ENCODE peak calls at places on chromosome 18, in four cellular contexts. R is A549, Z is K562, T is H1. F is an unnamed sample.

GRCh38 chr18:50560681-50561629 is 1.1 kb downstream of the MAPK4 start:
- DNase-seq in R (no peak), Z (no peak), T (peak; percentile 73), F (no peak)

GRCh38 chr18:25144835-25145234 is 207.1 kb downstream of the ZNF521 start:
- DNase-seq in R (no peak), Z (no peak), T (no peak), F (peak; percentile 0)

GRCh38 chr18:77106331-77106730 is 26.3 kb downstream of the MBP start:
- DNase-seq in R (no peak), Z (peak; percentile 8), T (no peak), F (no peak)

GRCh38 chr18:7532942-7533341 is 34.2 kb upstream of the PTPRM start:
- DNase-seq in R (no peak), Z (no peak), T (no peak), F (no peak)

GRCh38 chr18:12559319-12559718 is 98.6 kb downstream of the SPIRE1 start:
- DNase-seq in R (no peak), Z (no peak), T (no peak), F (no peak)

GRCh38 chr18:41828137-41828536 is 126.9 kb upstream of the PIK3C3 start:
- DNase-seq in R (no peak), Z (no peak), T (no peak), F (no peak)

GRCh38 chr18:28127228-28127627 is 49.7 kb downstream of the CDH2 start:
- DNase-seq in R (no peak), Z (no peak), T (no peak), F (no peak)

GRCh38 chr18:79100944-79101343 is 31.8 kb downstream of the ATP9B start:
- DNase-seq in R (no peak), Z (no peak), T (no peak), F (no peak)

GRCh38 chr18:63848159-63848558 is 39.3 kb upstream of the SERPINB2 start:
- DNase-seq in R (peak; percentile 70), Z (peak; percentile 23), T (no peak), F (peak; percentile 39)

GRCh38 chr18:68121826-68122225 is 593.1 kb downstream of the TMX3 start:
- DNase-seq in R (no peak), Z (no peak), T (no peak), F (no peak)

GRCh38 chr18:45342166-45342565 is 273.1 kb upstream of the SLC14A2 start:
- DNase-seq in R (no peak), Z (no peak), T (no peak), F (no peak)

GRCh38 chr18:58645398-58645797 is 16.5 kb upstream of the ALPK2 start:
- DNase-seq in R (no peak), Z (no peak), T (no peak), F (no peak)

GRCh38 chr18:79883461-79884295 is 67.8 kb downstream of the SLC66A2 start:
- DNase-seq in R (no peak), Z (no peak), T (no peak), F (no peak)

GRCh38 chr18:10950876-10951630 is 198.3 kb downstream of the PIEZO2 start:
- DNase-seq in R (no peak), Z (no peak), T (no peak), F (no peak)

GRCh38 chr18:41942254-41942653 is 12.8 kb upstream of the PIK3C3 start:
- DNase-seq in R (no peak), Z (no peak), T (no peak), F (no peak)

GRCh38 chr18:63879684-63880083 is 7.8 kb upstream of the SERPINB2 start:
- DNase-seq in R (no peak), Z (no peak), T (no peak), F (no peak)

GRCh38 chr18:75533954-75534353 is 106.5 kb upstream of the SMIM21 start:
- DNase-seq in R (no peak), Z (no peak), T (no peak), F (no peak)

GRCh38 chr18:25830787-25831186 is 259.6 kb downstream of the SS18 start:
- DNase-seq in R (no peak), Z (no peak), T (no peak), F (peak; percentile 2)

GRCh38 chr18:9177047-9177446 is 40.5 kb downstream of the ANKRD12 start:
- DNase-seq in R (no peak), Z (no peak), T (no peak), F (no peak)

GRCh38 chr18:48955528-48956261 is 4.9 kb upstream of the SMAD7 start:
- DNase-seq in R (no peak), Z (peak; percentile 32), T (no peak), F (no peak)

GRCh38 chr18:56831988-56832387 is 180.8 kb downstream of the WDR7 start:
- DNase-seq in R (no peak), Z (no peak), T (no peak), F (no peak)

GRCh38 chr18:55753643-55754255 is 165.8 kb upstream of the TCF4 start:
- DNase-seq in R (peak; percentile 4), Z (no peak), T (no peak), F (no peak)

GRCh38 chr18:76259012-76259568 is 236.0 kb downstream of the ZNF516 start:
- DNase-seq in R (no peak), Z (no peak), T (peak; percentile 58), F (no peak)

GRCh38 chr18:76823574-76823973 is 1.2 kb downstream of the ZNF236 start:
- DNase-seq in R (peak; percentile 50), Z (peak; percentile 67), T (peak; percentile 66), F (no peak)

GRCh38 chr18:12079504-12080237 is 14.0 kb upstream of the ANKRD62 start:
- DNase-seq in R (no peak), Z (no peak), T (no peak), F (peak; percentile 57)

GRCh38 chr18:29002747-29003146 is 825.8 kb upstream of the CDH2 start:
- DNase-seq in R (no peak), Z (no peak), T (no peak), F (no peak)

GRCh38 chr18:11654736-11655604 is 34.1 kb upstream of the GNAL start:
- DNase-seq in R (peak; percentile 37), Z (peak; percentile 58), T (peak; percentile 94), F (no peak)

GRCh38 chr18:23661735-23662308 is 889 bp downstream of the ANKRD29 start:
- DNase-seq in R (no peak), Z (no peak), T (no peak), F (no peak)

GRCh38 chr18:41982942-41983660 is 28.1 kb downstream of the PIK3C3 start:
- DNase-seq in R (no peak), Z (no peak), T (no peak), F (no peak)

GRCh38 chr18:63237486-63237885 is 82.1 kb downstream of the BCL2 start:
- DNase-seq in R (peak; percentile 13), Z (no peak), T (no peak), F (peak; percentile 54)

GRCh38 chr18:22166070-22166972 is 3.1 kb upstream of the GATA6 start:
- DNase-seq in R (peak; percentile 11), Z (no peak), T (peak; percentile 53), F (no peak)
- TF ChIP-seq RNF2 in R (no peak), Z (no peak), T (peak; percentile 100), F (no peak)

DNA sequence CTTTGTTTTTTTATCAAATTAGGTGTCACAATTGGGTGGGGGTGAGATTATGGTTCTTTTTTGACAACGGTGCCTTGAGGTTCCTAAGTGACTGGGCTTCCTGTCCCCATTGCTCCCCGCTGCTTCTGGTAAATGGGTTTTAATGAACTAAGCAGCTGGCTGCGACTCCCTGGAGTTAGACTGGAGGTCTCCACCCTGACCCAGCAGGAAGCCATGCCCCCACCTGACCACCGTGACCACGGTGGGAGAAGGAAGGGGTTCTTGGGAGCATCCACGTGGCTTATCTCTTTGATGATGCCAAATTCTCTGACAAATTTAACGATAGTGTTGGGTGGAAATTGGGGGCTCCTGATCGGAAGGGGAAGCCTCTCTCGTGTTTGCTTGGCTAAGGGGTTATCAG is 12.2 kb downstream of the CNDP2 start:
- DNase-seq in R (no peak), Z (no peak), T (no peak), F (no peak)
- TF ChIP-seq RNF2 in R (no peak), Z (no peak), T (no peak), F (no peak)

GRCh38 chr18:39558658-39559057 is 1993.1 kb upstream of the CELF4 start:
- DNase-seq in R (no peak), Z (no peak), T (no peak), F (no peak)
- TF ChIP-seq RNF2 in R (no peak), Z (no peak), T (no peak), F (no peak)

DNA sequence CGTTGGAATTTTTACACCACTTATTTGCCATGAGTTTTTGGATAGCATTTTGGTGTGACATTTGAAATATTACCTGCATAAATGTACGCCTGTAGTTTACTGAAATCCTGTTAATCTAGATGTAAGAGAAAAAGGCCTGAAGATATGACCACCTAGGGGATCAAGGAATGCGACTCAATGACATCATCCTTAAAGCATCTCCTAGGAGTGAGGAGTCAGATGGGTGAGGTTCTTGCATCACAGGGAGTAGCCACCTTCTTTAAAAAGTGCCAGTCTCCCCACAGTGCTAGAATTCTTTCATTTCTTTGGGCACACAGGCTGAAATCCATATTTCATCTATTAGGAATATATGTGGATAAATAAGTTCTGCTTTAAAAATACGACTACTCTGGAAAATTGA is 34.5 kb downstream of the ADCYAP1 start:
- DNase-seq in R (peak; percentile 16), Z (no peak), T (no peak), F (no peak)
- TF ChIP-seq RNF2 in R (no peak), Z (no peak), T (no peak), F (no peak)

DNA sequence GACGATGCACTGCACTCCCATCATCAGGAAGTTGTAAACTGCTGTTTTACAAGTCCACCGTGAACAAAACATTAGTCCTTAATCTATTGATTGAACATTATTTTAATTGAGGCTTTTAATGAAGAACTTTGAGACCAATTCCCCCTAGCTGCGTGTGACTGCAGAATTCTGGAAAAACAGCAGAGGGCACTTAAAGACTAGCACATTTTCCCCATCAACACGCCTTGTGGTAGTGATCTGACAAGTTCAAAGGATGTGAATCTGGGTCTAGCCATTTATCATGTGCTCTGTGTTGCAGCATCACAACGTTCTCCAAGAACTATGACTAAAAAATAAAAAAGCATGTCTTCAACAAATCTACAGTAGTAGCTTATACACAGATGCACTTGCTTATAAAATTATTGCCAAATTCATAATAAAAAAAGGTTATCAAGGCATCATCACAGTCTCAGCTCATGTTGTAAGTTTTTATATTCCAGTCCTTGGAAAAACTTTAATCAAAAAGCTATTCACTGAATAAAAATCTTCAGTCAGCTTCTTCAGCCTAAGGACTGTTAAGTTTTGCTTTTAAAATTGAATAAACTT is 35.8 kb downstream of the SKOR2 start:
- DNase-seq in R (peak; percentile 64), Z (peak; percentile 37), T (no peak), F (peak; percentile 44)
- TF ChIP-seq RNF2 in R (no peak), Z (no peak), T (no peak), F (no peak)

DNA sequence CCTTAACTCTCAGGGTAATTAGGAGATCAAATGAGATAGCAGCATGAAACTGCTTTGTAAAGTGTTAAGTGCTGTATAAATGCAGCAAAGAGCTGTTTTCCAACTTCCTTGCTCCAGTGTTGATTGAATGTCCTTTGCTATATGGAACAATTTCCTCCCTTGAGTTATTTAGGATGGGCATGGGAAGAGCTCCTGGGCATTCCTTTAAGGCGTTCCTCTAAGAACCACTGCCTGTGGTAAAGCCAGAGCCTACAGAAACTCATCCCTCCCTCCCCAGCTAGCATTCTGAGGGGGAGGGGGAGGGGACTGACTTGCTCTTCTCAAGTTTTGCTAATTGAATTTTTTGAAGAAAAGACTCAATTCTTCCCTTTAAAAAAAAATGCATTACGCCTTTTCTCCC is 1.4 kb downstream of the AKAIN1 start:
- DNase-seq in R (no peak), Z (no peak), T (no peak), F (no peak)
- TF ChIP-seq RNF2 in R (no peak), Z (no peak), T (no peak), F (no peak)

F was measured in HepG2.